ENCODE peak calls at places on chromosomes 5 and 9, in eight cellular contexts. R is IMR-90, E is stomach, K is A549, Z is adrenal gland, F is Peyer's patch, C is H54, G is lower leg skin. P is an unnamed sample.

GRCh38 chr5:8068078-8068477 is 199.1 kb downstream of the MTRR start:
- DNase-seq in R (no peak), E (no peak), K (no peak), Z (no peak), F (no peak), C (no peak), G (no peak), P (no peak)

GRCh38 chr5:94885931-94886330 is 267.5 kb downstream of the SLF1 start:
- DNase-seq in R (no peak), E (no peak), K (no peak), Z (no peak), F (no peak), C (no peak), G (no peak), P (no peak)

GRCh38 chr9:116298249-116298648 is 144.7 kb downstream of the PAPPA start:
- DNase-seq in R (no peak), E (no peak), K (no peak), Z (no peak), F (no peak), C (no peak), G (no peak), P (no peak)

GRCh38 chr9:12464910-12465512 is 228.2 kb upstream of the TYRP1 start:
- DNase-seq in R (peak), E (no peak), K (peak), Z (peak), F (no peak), C (no peak), G (no peak), P (peak)

GRCh38 chr9:93197670-93198069 is 13.7 kb downstream of the WNK2 start:
- DNase-seq in R (no peak), E (no peak), K (no peak), Z (no peak), F (no peak), C (no peak), G (no peak), P (no peak)

GRCh38 chr5:60457256-60457655 is 242.7 kb downstream of the DEPDC1B start:
- DNase-seq in R (no peak), E (no peak), K (no peak), Z (no peak), F (no peak), C (no peak), G (no peak), P (no peak)

GRCh38 chr5:138011991-138012390 is 20.9 kb downstream of the FAM13B start:
- DNase-seq in R (no peak), E (no peak), K (no peak), Z (no peak), F (no peak), C (no peak), G (no peak), P (no peak)

GRCh38 chr9:36078047-36078446 is 41.3 kb downstream of the RECK start:
- DNase-seq in R (no peak), E (no peak), K (no peak), Z (no peak), F (no peak), C (no peak), G (no peak), P (no peak)

GRCh38 chr5:173657745-173658422 is 41.4 kb upstream of the BOD1 start:
- DNase-seq in R (no peak), E (no peak), K (no peak), Z (no peak), F (no peak), C (no peak), G (peak), P (no peak)

DNA sequence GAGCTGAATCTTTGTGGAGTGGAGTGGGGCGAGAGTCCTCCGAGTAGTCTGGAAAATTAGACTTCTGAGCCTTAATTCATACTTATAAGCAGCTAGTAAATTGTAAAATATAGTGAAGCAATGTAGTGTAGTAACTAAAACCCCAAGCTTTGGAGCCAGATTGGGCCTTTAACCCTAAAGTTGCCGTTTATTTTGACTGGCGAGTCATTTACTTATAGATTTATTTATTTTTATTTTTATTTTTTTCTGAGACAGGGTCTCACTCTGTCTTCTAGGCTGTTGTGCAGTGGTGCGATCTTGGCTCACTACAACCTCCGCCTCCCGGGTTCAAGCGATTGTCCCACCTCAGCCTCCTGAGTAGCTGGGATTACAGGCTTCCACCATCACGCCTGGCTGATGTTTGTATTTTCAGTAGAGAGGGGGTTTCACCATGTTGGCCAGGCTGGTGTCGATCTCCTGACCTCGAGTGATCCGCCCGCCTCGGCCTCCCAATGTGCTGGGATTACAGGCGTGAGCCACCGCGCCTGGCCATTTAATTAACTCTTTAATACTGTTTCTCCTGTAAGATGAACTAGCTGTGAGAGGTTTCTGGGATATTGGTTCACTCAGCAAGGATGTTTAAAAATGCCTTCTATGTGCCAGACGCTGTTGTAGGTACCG is 687 bp upstream of the RPS23 start:
- DNase-seq in R (no peak), E (no peak), K (no peak), Z (no peak), F (no peak), C (no peak), G (no peak), P (no peak)
- TF ChIP-seq POLR2A in R (no peak), E (no peak), K (peak), Z (no peak), F (no peak), C (no peak), G (peak), P (no peak)

GRCh38 chr5:178981381-178981780 is 13.7 kb downstream of the GRM6 start:
- DNase-seq in R (no peak), E (no peak), K (no peak), Z (no peak), F (no peak), C (no peak), G (peak), P (no peak)
- TF ChIP-seq POLR2A in R (no peak), E (no peak), K (no peak), Z (no peak), F (no peak), C (no peak), G (no peak), P (no peak)

GRCh38 chr9:680106-680505 is 161.4 kb upstream of the DMRT1 start:
- DNase-seq in R (no peak), E (no peak), K (no peak), Z (no peak), F (no peak), C (no peak), G (no peak), P (no peak)

GRCh38 chr9:675697-676370 is 165.7 kb upstream of the DMRT1 start:
- DNase-seq in R (no peak), E (no peak), K (no peak), Z (no peak), F (no peak), C (no peak), G (no peak), P (no peak)

GRCh38 chr9:679462-679861 is 162.0 kb upstream of the DMRT1 start:
- DNase-seq in R (no peak), E (no peak), K (no peak), Z (no peak), F (no peak), C (no peak), G (no peak), P (no peak)

GRCh38 chr9:676780-677458 is 164.6 kb upstream of the DMRT1 start:
- DNase-seq in R (no peak), E (no peak), K (no peak), Z (no peak), F (no peak), C (no peak), G (no peak), P (peak)

GRCh38 chr9:677461-678097 is 163.9 kb upstream of the DMRT1 start:
- DNase-seq in R (no peak), E (no peak), K (no peak), Z (no peak), F (no peak), C (no peak), G (no peak), P (peak)
- TF ChIP-seq POLR2A in R (no peak), E (no peak), K (no peak), Z (no peak), F (no peak), C (no peak), G (no peak), P (no peak)

GRCh38 chr9:124776952-124777645 is at the start of gene OLFML2A:
- DNase-seq in R (no peak), E (no peak), K (peak), Z (peak), F (peak), C (no peak), G (peak), P (no peak)
- TF ChIP-seq POLR2A in R (no peak), E (no peak), K (peak), Z (peak), F (no peak), C (peak), G (no peak), P (no peak)

GRCh38 chr9:113873926-113874325 is 2.2 kb upstream of the ZNF618 start:
- DNase-seq in R (no peak), E (no peak), K (no peak), Z (no peak), F (no peak), C (no peak), G (no peak), P (no peak)

GRCh38 chr9:113875420-113875916 is 641 bp upstream of the ZNF618 start:
- DNase-seq in R (no peak), E (no peak), K (no peak), Z (no peak), F (no peak), C (no peak), G (no peak), P (no peak)

GRCh38 chr9:113876806-113877236 is 712 bp downstream of the ZNF618 start:
- DNase-seq in R (peak), E (no peak), K (no peak), Z (no peak), F (no peak), C (no peak), G (no peak), P (no peak)

GRCh38 chr9:113873446-113873845 is 2.7 kb upstream of the ZNF618 start:
- DNase-seq in R (no peak), E (no peak), K (no peak), Z (no peak), F (no peak), C (no peak), G (no peak), P (no peak)

DNA sequence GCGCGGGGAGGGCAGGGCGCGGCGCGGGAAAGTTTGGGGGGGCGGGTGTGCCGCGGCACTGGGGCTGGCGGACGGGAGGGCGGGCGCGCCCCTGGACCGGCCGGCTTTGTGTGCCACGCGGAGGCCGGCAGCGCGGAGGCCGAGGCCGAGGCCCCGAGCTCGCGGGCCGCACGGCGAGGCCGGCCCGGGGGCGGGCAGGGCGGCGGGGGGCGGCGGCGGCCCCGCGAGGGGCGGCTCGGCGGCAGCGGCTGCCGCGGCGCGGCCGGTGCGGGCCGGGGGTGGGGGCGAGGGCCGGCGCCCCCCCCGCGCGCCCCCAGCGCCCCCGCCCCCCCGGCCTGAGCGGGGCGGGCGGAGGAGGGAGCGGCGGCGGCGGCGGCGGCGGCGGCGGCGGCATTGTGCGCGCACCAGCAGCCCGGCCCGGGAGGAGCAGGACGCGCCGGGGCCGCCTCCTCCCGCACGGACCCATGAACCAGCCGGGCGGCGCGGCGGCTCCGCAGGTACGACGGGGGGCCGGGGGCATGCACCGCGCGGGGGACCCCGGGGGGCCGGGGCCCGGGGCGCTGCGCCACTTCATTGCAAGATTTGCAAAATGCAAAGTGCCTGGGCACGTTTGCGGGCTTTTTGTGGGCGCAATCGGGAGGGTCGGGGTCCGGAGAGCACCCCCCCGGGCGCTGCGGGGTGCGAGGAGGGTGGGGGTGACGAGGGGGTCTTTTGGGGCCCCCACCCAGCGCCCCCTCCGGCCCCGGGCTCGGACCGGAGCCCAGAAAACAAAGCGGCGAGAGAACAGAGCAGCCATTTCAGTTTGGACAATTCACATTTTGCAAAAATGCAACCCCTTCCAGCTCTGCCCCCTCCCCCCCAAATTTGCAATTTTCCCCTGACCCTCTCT is at the start of gene ZNF618:
- DNase-seq in R (no peak), E (peak), K (peak), Z (no peak), F (peak), C (peak), G (no peak), P (no peak)
- TF ChIP-seq POLR2A in R (no peak), E (no peak), K (no peak), Z (no peak), F (no peak), C (peak), G (no peak), P (no peak)

P was measured in HepG2.